ENCODE peak calls at places on chromosomes 7 and 10, in five cellular contexts. Z, G, E, U and P are unnamed samples.

GRCh38 chr10:126458453-126458852 is 70.2 kb upstream of the ADAM12 start:
- DNase-seq in Z (no peak), G (peak), E (no peak), U (no peak), P (no peak)

GRCh38 chr7:10122573-10123100 is 851.0 kb upstream of the PHF14 start:
- DNase-seq in Z (no peak), G (no peak), E (no peak), U (no peak), P (peak)

GRCh38 chr10:131822694-131823245 is 78.0 kb upstream of the PPP2R2D start:
- DNase-seq in Z (no peak), G (no peak), E (no peak), U (no peak), P (no peak)

GRCh38 chr10:34567854-34568253 is 247.2 kb downstream of the PARD3 start:
- DNase-seq in Z (no peak), G (no peak), E (no peak), U (no peak), P (no peak)

GRCh38 chr10:67520924-67521520 is 175.0 kb downstream of the CTNNA3 start:
- DNase-seq in Z (peak), G (peak), E (no peak), U (peak), P (no peak)

GRCh38 chr10:16891375-16892313 is 74.4 kb upstream of the RSU1 start:
- DNase-seq in Z (peak), G (peak), E (peak), U (peak), P (peak)

GRCh38 chr10:3886666-3887251 is 101.8 kb upstream of the KLF6 start:
- DNase-seq in Z (no peak), G (peak), E (no peak), U (no peak), P (peak)

GRCh38 chr10:32372000-32372875 is 25.3 kb upstream of the EPC1 start:
- DNase-seq in Z (no peak), G (no peak), E (no peak), U (no peak), P (no peak)

GRCh38 chr10:50295367-50295766 is 44.1 kb upstream of the ASAH2 start:
- DNase-seq in Z (no peak), G (no peak), E (no peak), U (no peak), P (no peak)

GRCh38 chr7:133633055-133633454 is 380.2 kb downstream of the EXOC4 start:
- DNase-seq in Z (no peak), G (peak), E (no peak), U (no peak), P (no peak)

GRCh38 chr10:103592186-103593021 is 98.9 kb downstream of the NEURL1 start:
- DNase-seq in Z (peak), G (no peak), E (no peak), U (peak), P (peak)

GRCh38 chr7:139936760-139937310 is 107.8 kb downstream of the TBXAS1 start:
- DNase-seq in Z (no peak), G (peak), E (no peak), U (no peak), P (no peak)

GRCh38 chr10:77073066-77073960 is 564.3 kb downstream of the KCNMA1 start:
- DNase-seq in Z (peak), G (no peak), E (no peak), U (no peak), P (peak)
- H3K27ac ChIP-seq in Z (peak), G (no peak), E (no peak), U (no peak), P (peak)

GRCh38 chr7:150516956-150517355 is 2.3 kb downstream of the GIMAP7 start:
- DNase-seq in Z (no peak), G (no peak), E (no peak), U (no peak), P (no peak)

GRCh38 chr7:150515752-150516151 is 1.1 kb downstream of the GIMAP7 start:
- DNase-seq in Z (no peak), G (no peak), E (no peak), U (no peak), P (no peak)

GRCh38 chr7:150513758-150514157 is 914 bp upstream of the GIMAP7 start:
- DNase-seq in Z (no peak), G (no peak), E (no peak), U (no peak), P (peak)

GRCh38 chr7:150514748-150515222 is at the start of gene GIMAP7:
- DNase-seq in Z (peak), G (no peak), E (no peak), U (peak), P (peak)

DNA sequence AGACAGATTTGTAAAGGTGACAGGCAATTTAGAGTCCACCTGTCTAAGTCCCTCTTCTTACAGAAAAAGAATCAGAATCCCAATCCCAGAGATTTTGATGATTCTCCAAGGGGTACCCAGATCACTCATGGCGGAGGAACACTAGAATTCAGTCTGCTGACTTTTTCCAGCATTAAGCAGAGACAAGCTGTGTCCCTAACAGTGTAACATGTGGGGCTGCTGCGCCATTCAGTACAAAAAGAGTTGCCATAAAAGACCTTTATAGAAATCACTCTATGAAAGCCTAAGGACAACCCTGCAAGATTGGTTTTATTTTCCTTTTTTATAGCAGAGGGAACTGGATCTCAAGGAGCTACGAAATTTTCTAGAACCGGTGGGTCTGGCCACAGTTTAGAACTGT is 576 bp downstream of the GIMAP7 start:
- DNase-seq in Z (no peak), G (no peak), E (no peak), U (no peak), P (no peak)
- H3K4me3 ChIP-seq in Z (peak), G (no peak), E (peak), U (peak), P (peak)

GRCh38 chr10:122338609-122339441 is 35.7 kb upstream of the PLEKHA1 start:
- DNase-seq in Z (peak), G (no peak), E (no peak), U (no peak), P (no peak)

GRCh38 chr10:122343135-122343800 is 31.2 kb upstream of the PLEKHA1 start:
- DNase-seq in Z (no peak), G (no peak), E (no peak), U (no peak), P (no peak)

GRCh38 chr10:122343936-122344335 is 30.6 kb upstream of the PLEKHA1 start:
- DNase-seq in Z (no peak), G (no peak), E (no peak), U (no peak), P (no peak)

GRCh38 chr10:122342293-122343134 is 32.0 kb upstream of the PLEKHA1 start:
- DNase-seq in Z (peak), G (peak), E (peak), U (peak), P (no peak)

GRCh38 chr10:122341141-122341810 is 33.2 kb upstream of the PLEKHA1 start:
- DNase-seq in Z (no peak), G (peak), E (peak), U (no peak), P (no peak)
- H3K27ac ChIP-seq in Z (peak), G (no peak), E (peak), U (no peak), P (peak)

GRCh38 chr7:158976849-158977593 is 120.7 kb downstream of the DYNC2I1 start:
- DNase-seq in Z (peak), G (peak), E (peak), U (peak), P (peak)
- H3K4me3 ChIP-seq in Z (peak), G (peak), E (no peak), U (peak), P (peak)

GRCh38 chr7:66933469-66933868 is 12.4 kb downstream of the TMEM248 start:
- DNase-seq in Z (no peak), G (no peak), E (no peak), U (no peak), P (no peak)

GRCh38 chr7:66937940-66938339 is 16.9 kb downstream of the TMEM248 start:
- DNase-seq in Z (no peak), G (no peak), E (no peak), U (no peak), P (no peak)

GRCh38 chr7:66939325-66939724 is 18.3 kb downstream of the TMEM248 start:
- DNase-seq in Z (no peak), G (no peak), E (no peak), U (no peak), P (no peak)
- H3K27ac ChIP-seq in Z (no peak), G (no peak), E (no peak), U (no peak), P (no peak)

GRCh38 chr7:151012031-151012692 is 12.1 kb downstream of the ATG9B start:
- DNase-seq in Z (peak), G (no peak), E (no peak), U (no peak), P (no peak)
- H3K4me3 ChIP-seq in Z (no peak), G (no peak), E (no peak), U (no peak), P (no peak)